ENCODE peak calls at places on chromosomes 4 and X, in five cellular contexts. M, R, V, U and P are unnamed samples.

GRCh38 chrX:101386542-101386885 is 523 bp upstream of the BTK start:
- DNase-seq in V (no peak), U (no peak), R (no peak), M (no peak), P (no peak)

GRCh38 chr4:87250294-87250693 is 29.9 kb upstream of the KLHL8 start:
- DNase-seq in V (no peak), R (no peak), U (no peak), M (no peak), P (no peak)

GRCh38 chrX:72125331-72126047 is 6.2 kb downstream of the RTL5 start:
- DNase-seq in U (no peak), M (no peak), V (no peak), R (no peak), P (no peak)

GRCh38 chr4:85968945-85969830 is 390.7 kb downstream of the MAPK10 start:
- DNase-seq in R (peak), U (peak), M (no peak), V (no peak), P (no peak)

GRCh38 chr4:64870558-64870957 is 461.3 kb upstream of the TECRL start:
- DNase-seq in M (no peak), R (no peak), V (no peak), U (no peak), P (no peak)

GRCh38 chr4:97027989-97028388 is 1115.3 kb downstream of the STPG2 start:
- DNase-seq in V (no peak), U (no peak), M (no peak), R (no peak), P (no peak)

GRCh38 chr4:16794816-16795445 is 103.5 kb downstream of the LDB2 start:
- DNase-seq in U (no peak), V (no peak), R (peak), M (peak), P (peak)

GRCh38 chrX:48569958-48570357 is 4.3 kb upstream of the RBM3 start:
- DNase-seq in M (no peak), U (peak), V (no peak), R (no peak), P (no peak)

GRCh38 chr4:176920694-176921093 is 128.0 kb upstream of the VEGFC start:
- DNase-seq in V (no peak), R (no peak), U (peak), M (no peak), P (no peak)

GRCh38 chr4:26786916-26787315 is 73.7 kb upstream of the STIM2 start:
- DNase-seq in U (no peak), V (no peak), M (no peak), R (no peak), P (no peak)

GRCh38 chrX:151488677-151489076 is 74.8 kb upstream of the PASD1 start:
- DNase-seq in V (no peak), M (no peak), R (peak), U (peak), P (no peak)

GRCh38 chrX:71099736-71100135 is 4.1 kb downstream of the FOXO4 start:
- DNase-seq in R (no peak), M (no peak), U (no peak), V (no peak), P (no peak)

GRCh38 chr4:25792200-25792791 is 70.5 kb downstream of the SEL1L3 start:
- DNase-seq in U (peak), V (no peak), M (peak), R (no peak), P (peak)

GRCh38 chr4:108359130-108359709 is 190.5 kb upstream of the LEF1 start:
- DNase-seq in R (no peak), M (no peak), V (no peak), U (no peak), P (no peak)

GRCh38 chrX:101619336-101619735 is 1.5 kb upstream of the ARMCX6 start:
- DNase-seq in U (no peak), M (no peak), R (peak), V (no peak), P (no peak)

GRCh38 chr4:52641853-52642563 is 17.1 kb downstream of the USP46 start:
- DNase-seq in V (no peak), M (no peak), U (peak), R (no peak), P (no peak)